ENCODE peak calls at places on chromosomes 6 and 20, in five cellular contexts. E is spleen, I is HepG2, V is breast epithelium, X is HCT116. Y is an unnamed sample.
A peak's percentile ranks its signal among the peaks of the same experiment; 100 is the strongest.

GRCh38 chr20:16100767-16101166 is 472.5 kb downstream of the KIF16B start:
- DNase-seq in X (no peak), E (no peak), V (no peak), I (peak; percentile 82), Y (no peak)

GRCh38 chr6:41428995-41429417 is 93.6 kb downstream of the NCR2 start:
- DNase-seq in I (no peak), X (no peak), V (no peak), E (no peak), Y (peak; percentile 11)

GRCh38 chr6:41470341-41471063 is 75.7 kb upstream of the FOXP4 start:
- DNase-seq in E (no peak), V (peak; percentile 64), I (no peak), X (no peak), Y (no peak)

GRCh38 chr6:82951389-82951788 is 114.3 kb downstream of the UBE3D start:
- DNase-seq in E (no peak), V (no peak), X (no peak), I (no peak), Y (no peak)

GRCh38 chr6:36786055-36786675 is 53.1 kb downstream of the CPNE5 start:
- DNase-seq in E (no peak), X (no peak), V (no peak), I (no peak), Y (no peak)

GRCh38 chr6:5031150-5031549 is 27.3 kb upstream of the RPP40 start:
- DNase-seq in X (no peak), V (no peak), I (no peak), E (no peak), Y (no peak)

GRCh38 chr6:156423075-156423474 is 354.1 kb upstream of the ARID1B start:
- DNase-seq in X (no peak), E (no peak), V (no peak), I (no peak), Y (no peak)

GRCh38 chr6:20875369-20875963 is 341.2 kb downstream of the CDKAL1 start:
- DNase-seq in V (no peak), E (no peak), I (peak; percentile 29), X (no peak), Y (no peak)

GRCh38 chr20:48945840-48946514 is 24.5 kb downstream of the ARFGEF2 start:
- DNase-seq in X (peak; percentile 81), I (no peak), E (no peak), V (peak; percentile 83), Y (no peak)

GRCh38 chr6:45192556-45192955 is 135.6 kb upstream of the RUNX2 start:
- DNase-seq in I (no peak), E (no peak), V (no peak), X (no peak), Y (no peak)

GRCh38 chr6:128519132-128519930 is 1.1 kb downstream of the PTPRK start:
- DNase-seq in E (peak; percentile 70), X (no peak), I (peak; percentile 87), V (peak; percentile 61), Y (no peak)

GRCh38 chr6:100099189-100100074 is 105.4 kb upstream of the MCHR2 start:
- DNase-seq in E (no peak), I (peak; percentile 27), V (no peak), X (peak; percentile 16), Y (no peak)

GRCh38 chr6:71730284-71730683 is 156.1 kb upstream of the RIMS1 start:
- DNase-seq in E (no peak), I (no peak), V (no peak), X (no peak), Y (no peak)

GRCh38 chr6:6724319-6725119 is 136.0 kb downstream of the LY86 start:
- DNase-seq in X (peak; percentile 58), E (peak; percentile 86), V (no peak), I (peak; percentile 51), Y (peak; percentile 86)

GRCh38 chr6:139129284-139129683 is 5.6 kb upstream of the HECA start:
- DNase-seq in E (no peak), V (no peak), I (no peak), X (no peak), Y (no peak)

GRCh38 chr6:20212392-20213111 is at the start of gene MBOAT1:
- DNase-seq in X (peak; percentile 68), I (peak; percentile 38), V (peak; percentile 91), E (peak; percentile 95), Y (peak; percentile 89)

GRCh38 chr20:52490715-52491430 is 299.3 kb upstream of the ZFP64 start:
- DNase-seq in V (no peak), E (no peak), I (no peak), X (no peak), Y (no peak)

GRCh38 chr6:47651505-47651944 is 46.9 kb upstream of the ADGRF4 start:
- DNase-seq in I (no peak), V (no peak), E (no peak), X (no peak), Y (no peak)

GRCh38 chr6:93721386-93722048 is 302.2 kb upstream of the EPHA7 start:
- DNase-seq in E (no peak), X (no peak), I (peak; percentile 1), V (no peak), Y (no peak)

GRCh38 chr6:12345694-12346058 is 55.5 kb downstream of the EDN1 start:
- DNase-seq in E (no peak), X (no peak), V (no peak), I (no peak), Y (no peak)
- H3K4me3 ChIP-seq in E (no peak overlapping the region), X (no peak overlapping the region), V (no peak overlapping the region), I (no peak overlapping the region), Y (no peak overlapping the region)

GRCh38 chr6:16380220-16380809 is 141.9 kb downstream of the GMPR start:
- DNase-seq in X (no peak), I (no peak), V (no peak), E (no peak), Y (no peak)
- TF ChIP-seq POLR2AphosphoS5 in X (no peak), I (no peak), V (no peak), E (no peak), Y (no peak)

GRCh38 chr20:7694940-7695567 is 245.2 kb downstream of the HAO1 start:
- DNase-seq in I (no peak), V (no peak), X (no peak), E (no peak), Y (no peak)

GRCh38 chr20:7693761-7694160 is 246.5 kb downstream of the HAO1 start:
- DNase-seq in I (no peak), E (no peak), X (no peak), V (no peak), Y (no peak)

GRCh38 chr20:7695622-7696021 is 244.6 kb downstream of the HAO1 start:
- DNase-seq in X (no peak), I (no peak), E (no peak), V (no peak), Y (no peak)

GRCh38 chr20:7692478-7692877 is 247.8 kb downstream of the HAO1 start:
- DNase-seq in X (no peak), I (no peak), V (no peak), E (no peak), Y (no peak)

DNA sequence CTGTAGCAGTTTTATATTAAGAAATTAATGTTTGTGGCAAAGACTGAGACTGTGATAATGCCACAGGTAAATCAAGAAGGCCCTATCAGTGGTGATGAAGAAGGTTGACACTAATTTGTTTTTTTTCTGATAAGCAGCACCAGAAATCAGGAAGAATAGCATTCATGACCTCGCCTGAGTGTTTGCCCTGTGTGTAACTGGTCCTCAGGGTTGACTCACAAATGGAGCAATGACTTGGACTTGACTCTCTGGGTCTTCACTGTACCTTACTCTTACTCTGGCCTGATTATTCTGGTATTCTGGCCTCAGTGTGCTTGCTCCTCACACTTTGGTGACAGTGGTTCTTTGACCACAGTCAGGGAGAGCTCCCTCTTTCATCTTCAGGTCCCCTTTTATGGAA is 243.9 kb downstream of the HAO1 start:
- DNase-seq in E (no peak), X (no peak), V (no peak), I (no peak), Y (no peak)
- H3K4me3 ChIP-seq in E (no peak overlapping the region), X (no peak overlapping the region), V (no peak overlapping the region), I (no peak overlapping the region), Y (no peak overlapping the region)

DNA sequence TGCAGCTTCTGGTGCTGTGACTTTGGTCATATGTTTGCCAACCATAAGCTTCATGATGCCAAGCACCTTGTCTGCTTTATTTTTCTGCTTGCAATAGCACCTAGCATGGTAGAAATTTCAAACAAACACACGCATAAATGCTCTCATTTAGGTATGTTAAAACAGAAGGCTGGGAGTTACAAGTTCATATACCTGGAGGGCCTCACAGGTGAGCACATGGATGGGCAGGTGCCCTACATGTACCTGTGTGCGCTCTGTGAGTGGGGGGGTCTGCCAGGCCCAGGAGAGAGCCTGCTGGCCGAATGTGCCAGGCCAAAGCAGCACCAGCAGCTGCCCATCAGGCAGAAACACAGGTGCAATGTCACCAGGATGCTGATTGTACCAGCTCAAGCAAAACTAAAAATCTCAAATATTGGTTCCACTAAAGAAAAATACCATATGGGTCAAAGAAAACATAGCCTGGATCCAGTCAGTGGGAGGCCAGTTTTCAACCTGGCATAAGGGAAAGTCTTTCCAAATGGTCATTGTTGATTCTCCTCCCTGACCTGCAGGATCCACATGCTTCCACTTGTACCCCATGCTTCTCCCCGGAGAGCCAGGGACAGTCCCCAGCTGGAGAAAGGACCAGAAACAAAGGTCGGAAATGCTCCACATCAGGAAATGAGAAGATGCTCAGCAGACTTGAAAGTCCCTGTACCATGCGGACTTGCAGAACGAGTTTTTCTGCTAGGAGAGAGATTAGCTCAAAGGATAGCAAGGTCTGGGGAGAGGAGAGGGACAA is 7.2 kb upstream of the PFDN4 start:
- DNase-seq in X (no peak), V (no peak), I (no peak), E (no peak), Y (no peak)
- TF ChIP-seq POLR2AphosphoS5 in X (no peak), V (no peak), I (no peak), E (no peak), Y (no peak)

GRCh38 chr6:2859325-2859700 is 17.6 kb upstream of the SERPINB1 start:
- DNase-seq in I (no peak), X (no peak), V (no peak), E (no peak), Y (no peak)
- H3K4me3 ChIP-seq in I (no peak overlapping the region), X (no peak overlapping the region), V (no peak overlapping the region), E (no peak overlapping the region), Y (no peak overlapping the region)

GRCh38 chr6:106536863-106537262 is 92.4 kb downstream of the RTN4IP1 start:
- DNase-seq in V (no peak), X (no peak), I (no peak), E (no peak), Y (no peak)
- TF ChIP-seq POLR2AphosphoS5 in V (no peak), X (no peak), I (no peak), E (no peak), Y (no peak)

Y was measured in HL-60.